ENCODE peak calls at places on chromosomes 11 and 22, in nine cellular contexts. One of them, this sample, is unnamed. For H3K27me3, the result is how much of the 10 kb centered on the place peaks cover.

GRCh38 chr11:74707602-74708510 is 23.4 kb downstream of the CHRDL2 start:
- DNase-seq in SK-N-SH: no peak
- DNase-seq in MM.1S: no peak
- DNase-seq in tibial nerve: no peak
- DNase-seq in cardiac muscle cell: no peak
- DNase-seq in gastrocnemius medialis: no peak
- DNase-seq in heart left ventricle: no peak
- DNase-seq in mesendoderm: no peak
- DNase-seq in HCT116: no peak
- DNase-seq in this sample: no peak

GRCh38 chr11:3950996-3951662 is 95.7 kb downstream of the STIM1 start:
- DNase-seq in mesendoderm: peak
- DNase-seq in SK-N-SH: no peak
- DNase-seq in heart left ventricle: no peak
- DNase-seq in MM.1S: peak
- DNase-seq in tibial nerve: no peak
- DNase-seq in gastrocnemius medialis: no peak
- DNase-seq in HCT116: no peak
- DNase-seq in cardiac muscle cell: peak
- DNase-seq in this sample: no peak

GRCh38 chr22:18146389-18146753 is 3.6 kb upstream of the USP18 start:
- DNase-seq in mesendoderm: no peak
- DNase-seq in gastrocnemius medialis: no peak
- DNase-seq in heart left ventricle: no peak
- DNase-seq in SK-N-SH: no peak
- DNase-seq in HCT116: no peak
- DNase-seq in cardiac muscle cell: no peak
- DNase-seq in MM.1S: no peak
- DNase-seq in tibial nerve: no peak
- DNase-seq in this sample: no peak

GRCh38 chr11:17528181-17528691 is 16.0 kb downstream of the USH1C start:
- DNase-seq in mesendoderm: peak
- DNase-seq in gastrocnemius medialis: no peak
- DNase-seq in tibial nerve: peak
- DNase-seq in MM.1S: peak
- DNase-seq in HCT116: no peak
- DNase-seq in SK-N-SH: peak
- DNase-seq in heart left ventricle: no peak
- DNase-seq in cardiac muscle cell: peak
- DNase-seq in this sample: no peak

GRCh38 chr11:20723366-20723765 is 54.0 kb downstream of the NELL1 start:
- DNase-seq in cardiac muscle cell: no peak
- DNase-seq in SK-N-SH: no peak
- DNase-seq in HCT116: no peak
- DNase-seq in gastrocnemius medialis: no peak
- DNase-seq in MM.1S: no peak
- DNase-seq in heart left ventricle: no peak
- DNase-seq in mesendoderm: no peak
- DNase-seq in tibial nerve: no peak
- DNase-seq in this sample: no peak

GRCh38 chr11:10407055-10407454 is 48.0 kb upstream of the AMPD3 start:
- DNase-seq in SK-N-SH: no peak
- DNase-seq in mesendoderm: peak
- DNase-seq in HCT116: peak
- DNase-seq in heart left ventricle: no peak
- DNase-seq in gastrocnemius medialis: peak
- DNase-seq in tibial nerve: no peak
- DNase-seq in MM.1S: no peak
- DNase-seq in cardiac muscle cell: no peak
- DNase-seq in this sample: peak

GRCh38 chr22:29641781-29642355 is 38.4 kb downstream of the NF2 start:
- DNase-seq in mesendoderm: no peak
- DNase-seq in tibial nerve: no peak
- DNase-seq in gastrocnemius medialis: no peak
- DNase-seq in HCT116: no peak
- DNase-seq in cardiac muscle cell: no peak
- DNase-seq in SK-N-SH: no peak
- DNase-seq in MM.1S: no peak
- DNase-seq in heart left ventricle: no peak
- DNase-seq in this sample: no peak

GRCh38 chr11:130476200-130476921 is 27.9 kb downstream of the ADAMTS15 start:
- DNase-seq in cardiac muscle cell: no peak
- DNase-seq in HCT116: no peak
- DNase-seq in tibial nerve: peak
- DNase-seq in SK-N-SH: peak
- DNase-seq in MM.1S: no peak
- DNase-seq in gastrocnemius medialis: no peak
- DNase-seq in mesendoderm: peak
- DNase-seq in heart left ventricle: no peak
- DNase-seq in this sample: peak

GRCh38 chr22:48832592-48832991 is 995.1 kb downstream of the BRD1 start:
- DNase-seq in SK-N-SH: no peak
- DNase-seq in heart left ventricle: no peak
- DNase-seq in MM.1S: peak
- DNase-seq in mesendoderm: no peak
- DNase-seq in cardiac muscle cell: no peak
- DNase-seq in gastrocnemius medialis: no peak
- DNase-seq in HCT116: no peak
- DNase-seq in tibial nerve: no peak
- DNase-seq in this sample: no peak

GRCh38 chr11:19719960-19720359 is 7.3 kb downstream of the NAV2 start:
- DNase-seq in tibial nerve: no peak
- DNase-seq in SK-N-SH: no peak
- DNase-seq in MM.1S: no peak
- DNase-seq in mesendoderm: no peak
- DNase-seq in HCT116: no peak
- DNase-seq in cardiac muscle cell: no peak
- DNase-seq in heart left ventricle: no peak
- DNase-seq in gastrocnemius medialis: no peak
- DNase-seq in this sample: no peak

GRCh38 chr22:19876314-19876940 is 21.8 kb upstream of the GNB1L start:
- DNase-seq in tibial nerve: no peak
- DNase-seq in MM.1S: no peak
- DNase-seq in HCT116: no peak
- DNase-seq in SK-N-SH: peak
- DNase-seq in heart left ventricle: peak
- DNase-seq in mesendoderm: no peak
- DNase-seq in cardiac muscle cell: no peak
- DNase-seq in gastrocnemius medialis: no peak
- DNase-seq in this sample: no peak

GRCh38 chr22:37525073-37525745 is 6.0 kb upstream of the CARD10 start:
- DNase-seq in gastrocnemius medialis: no peak
- DNase-seq in SK-N-SH: peak
- DNase-seq in cardiac muscle cell: peak
- DNase-seq in HCT116: peak
- DNase-seq in mesendoderm: peak
- DNase-seq in heart left ventricle: no peak
- DNase-seq in tibial nerve: no peak
- DNase-seq in MM.1S: no peak
- DNase-seq in this sample: no peak

GRCh38 chr11:88324562-88325345 is 12.8 kb downstream of the CTSC start:
- DNase-seq in gastrocnemius medialis: no peak
- DNase-seq in cardiac muscle cell: no peak
- DNase-seq in MM.1S: no peak
- DNase-seq in mesendoderm: no peak
- DNase-seq in HCT116: no peak
- DNase-seq in tibial nerve: no peak
- DNase-seq in heart left ventricle: no peak
- DNase-seq in SK-N-SH: no peak
- DNase-seq in this sample: no peak

GRCh38 chr11:34284836-34285235 is 73.0 kb downstream of the ABTB2 start:
- DNase-seq in gastrocnemius medialis: no peak
- DNase-seq in mesendoderm: no peak
- DNase-seq in HCT116: no peak
- DNase-seq in MM.1S: no peak
- DNase-seq in heart left ventricle: no peak
- DNase-seq in SK-N-SH: peak
- DNase-seq in tibial nerve: no peak
- DNase-seq in cardiac muscle cell: no peak
- DNase-seq in this sample: no peak

GRCh38 chr22:36982136-36982535 is 37.1 kb downstream of the TST start:
- DNase-seq in HCT116: no peak
- DNase-seq in SK-N-SH: no peak
- DNase-seq in mesendoderm: no peak
- DNase-seq in MM.1S: no peak
- DNase-seq in heart left ventricle: no peak
- DNase-seq in cardiac muscle cell: no peak
- DNase-seq in gastrocnemius medialis: no peak
- DNase-seq in tibial nerve: no peak
- DNase-seq in this sample: no peak

GRCh38 chr22:39345231-39345630 is 4.6 kb upstream of the SYNGR1 start:
- DNase-seq in gastrocnemius medialis: no peak
- DNase-seq in heart left ventricle: no peak
- DNase-seq in HCT116: no peak
- DNase-seq in SK-N-SH: no peak
- DNase-seq in tibial nerve: no peak
- DNase-seq in cardiac muscle cell: no peak
- DNase-seq in MM.1S: no peak
- DNase-seq in mesendoderm: no peak
- DNase-seq in this sample: no peak
- H3K27ac ChIP-seq in gastrocnemius medialis: no peak
- H3K27ac ChIP-seq in heart left ventricle: no peak
- H3K27ac ChIP-seq in HCT116: no peak
- H3K27ac ChIP-seq in SK-N-SH: no peak
- H3K27ac ChIP-seq in tibial nerve: no peak
- H3K27ac ChIP-seq in cardiac muscle cell: no peak
- H3K27ac ChIP-seq in MM.1S: no peak
- H3K27ac ChIP-seq in mesendoderm: no peak
- H3K27ac ChIP-seq in this sample: no peak

GRCh38 chr11:111982019-111982464 is 43.2 kb upstream of the DLAT start:
- DNase-seq in cardiac muscle cell: peak
- DNase-seq in gastrocnemius medialis: peak
- DNase-seq in MM.1S: peak
- DNase-seq in heart left ventricle: no peak
- DNase-seq in HCT116: peak
- DNase-seq in tibial nerve: peak
- DNase-seq in SK-N-SH: peak
- DNase-seq in mesendoderm: peak
- DNase-seq in this sample: no peak

GRCh38 chr11:111981270-111981669 is 43.9 kb upstream of the DLAT start:
- DNase-seq in cardiac muscle cell: no peak
- DNase-seq in tibial nerve: no peak
- DNase-seq in MM.1S: no peak
- DNase-seq in mesendoderm: no peak
- DNase-seq in HCT116: no peak
- DNase-seq in heart left ventricle: no peak
- DNase-seq in SK-N-SH: no peak
- DNase-seq in gastrocnemius medialis: no peak
- DNase-seq in this sample: no peak

GRCh38 chr11:111983187-111983986 is 41.8 kb upstream of the DLAT start:
- DNase-seq in mesendoderm: peak
- DNase-seq in SK-N-SH: no peak
- DNase-seq in heart left ventricle: no peak
- DNase-seq in cardiac muscle cell: peak
- DNase-seq in tibial nerve: no peak
- DNase-seq in MM.1S: no peak
- DNase-seq in HCT116: no peak
- DNase-seq in gastrocnemius medialis: no peak
- DNase-seq in this sample: no peak

GRCh38 chr11:111980062-111980461 is 42.9 kb downstream of the DIXDC1 start:
- DNase-seq in cardiac muscle cell: no peak
- DNase-seq in MM.1S: no peak
- DNase-seq in SK-N-SH: peak
- DNase-seq in mesendoderm: no peak
- DNase-seq in tibial nerve: no peak
- DNase-seq in HCT116: no peak
- DNase-seq in gastrocnemius medialis: no peak
- DNase-seq in heart left ventricle: no peak
- DNase-seq in this sample: no peak

DNA sequence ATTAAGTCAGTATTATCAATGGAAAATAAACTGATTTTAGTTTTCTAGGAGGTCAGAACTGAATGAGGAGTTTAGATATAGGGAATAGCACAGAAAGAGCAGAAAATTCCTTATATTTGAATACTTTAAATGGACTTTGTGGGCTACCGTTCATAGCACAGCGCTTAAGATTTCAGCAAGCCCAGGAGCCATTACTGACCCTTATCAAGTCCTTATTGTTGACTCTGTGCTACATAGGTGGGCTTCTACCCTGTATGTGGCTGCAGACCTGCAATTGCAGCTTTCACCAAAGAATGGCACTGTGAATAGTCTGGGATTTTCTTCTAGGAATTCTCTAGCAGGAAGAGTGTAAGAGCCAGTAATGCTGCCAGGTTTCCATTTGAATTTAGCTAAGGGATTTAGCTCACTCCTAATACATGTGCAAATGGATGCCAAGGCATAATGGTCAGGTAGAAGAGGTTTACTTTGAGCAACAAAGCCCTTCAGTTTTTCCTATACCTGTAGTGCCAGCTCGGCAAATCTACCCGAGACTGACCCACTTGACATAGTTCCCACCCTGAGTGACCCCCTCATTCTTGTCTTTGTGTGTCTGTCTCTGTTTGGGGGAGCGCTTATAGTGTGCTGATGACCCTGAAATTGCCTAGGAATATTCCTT is 42.5 kb upstream of the DLAT start:
- DNase-seq in cardiac muscle cell: no peak
- DNase-seq in tibial nerve: no peak
- DNase-seq in MM.1S: no peak
- DNase-seq in gastrocnemius medialis: no peak
- DNase-seq in SK-N-SH: no peak
- DNase-seq in HCT116: no peak
- DNase-seq in mesendoderm: peak
- DNase-seq in heart left ventricle: no peak
- DNase-seq in this sample: no peak
- H3K4me3 ChIP-seq in cardiac muscle cell: no peak
- H3K4me3 ChIP-seq in tibial nerve: no peak
- H3K4me3 ChIP-seq in MM.1S: no peak
- H3K4me3 ChIP-seq in gastrocnemius medialis: no peak
- H3K4me3 ChIP-seq in SK-N-SH: no peak
- H3K4me3 ChIP-seq in HCT116: no peak
- H3K4me3 ChIP-seq in mesendoderm: no peak
- H3K4me3 ChIP-seq in heart left ventricle: no peak
- H3K4me3 ChIP-seq in this sample: no peak

GRCh38 chr11:44380009-44380313 is 70.0 kb upstream of the ALX4 start:
- DNase-seq in MM.1S: no peak
- DNase-seq in mesendoderm: no peak
- DNase-seq in cardiac muscle cell: no peak
- DNase-seq in gastrocnemius medialis: no peak
- DNase-seq in SK-N-SH: no peak
- DNase-seq in heart left ventricle: no peak
- DNase-seq in HCT116: no peak
- DNase-seq in tibial nerve: no peak
- DNase-seq in this sample: no peak
- H3K27me3 ChIP-seq in MM.1S: under half
- H3K27me3 ChIP-seq in mesendoderm: under half
- H3K27me3 ChIP-seq in cardiac muscle cell: under half
- H3K27me3 ChIP-seq in gastrocnemius medialis: under half
- H3K27me3 ChIP-seq in SK-N-SH: under half
- H3K27me3 ChIP-seq in heart left ventricle: under half
- H3K27me3 ChIP-seq in HCT116: under half
- H3K27me3 ChIP-seq in tibial nerve: under half
- H3K27me3 ChIP-seq in this sample: under half

DNA sequence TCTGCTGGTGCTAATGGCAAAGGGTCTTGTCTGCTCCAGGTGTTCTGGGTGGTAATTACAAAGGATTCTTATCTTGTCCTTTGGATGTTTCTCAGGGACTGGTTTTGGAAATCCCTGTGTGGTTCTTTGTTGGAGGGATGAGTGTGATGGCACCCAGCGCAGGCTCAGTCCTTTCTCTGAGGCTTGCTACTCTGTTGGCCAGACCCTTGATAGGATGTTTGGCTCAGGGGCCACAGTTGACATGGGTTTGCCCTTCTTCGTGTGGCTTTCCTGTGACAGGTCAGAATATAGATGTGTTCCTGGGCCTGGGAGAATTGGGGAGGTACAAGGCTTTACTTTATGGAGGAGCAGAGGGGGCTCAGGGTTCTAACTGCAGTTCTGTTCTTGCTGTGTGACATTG is 4.0 kb downstream of the ARHGEF17 start:
- DNase-seq in gastrocnemius medialis: no peak
- DNase-seq in mesendoderm: no peak
- DNase-seq in tibial nerve: no peak
- DNase-seq in heart left ventricle: no peak
- DNase-seq in HCT116: no peak
- DNase-seq in SK-N-SH: no peak
- DNase-seq in cardiac muscle cell: no peak
- DNase-seq in MM.1S: no peak
- DNase-seq in this sample: no peak
- H3K27ac ChIP-seq in gastrocnemius medialis: peak
- H3K27ac ChIP-seq in mesendoderm: no peak
- H3K27ac ChIP-seq in tibial nerve: peak
- H3K27ac ChIP-seq in heart left ventricle: peak
- H3K27ac ChIP-seq in HCT116: no peak
- H3K27ac ChIP-seq in SK-N-SH: peak
- H3K27ac ChIP-seq in cardiac muscle cell: no peak
- H3K27ac ChIP-seq in MM.1S: no peak
- H3K27ac ChIP-seq in this sample: peak

This sample was measured in right atrium auricular region.